ENCODE peak calls at places on chromosomes 4 and X, in seven cellular contexts. F is GM12864, Q is neural progenitor cell, C is brain microvascular endothelial cell, Y is neural crest cell, K is AG10803, I is mucosa of descending colon. V is an unnamed sample.
A peak's percentile ranks its signal among the peaks of the same experiment; 100 is the strongest.

GRCh38 chr4:102663073-102663472 is 97.7 kb downstream of the MANBA start:
- DNase-seq in F (no peak), Q (no peak), C (peak; percentile 43), Y (no peak), K (peak; percentile 79), I (no peak), V (no peak)

GRCh38 chr4:108193891-108194672 is 25.4 kb upstream of the LEF1 start:
- DNase-seq in F (no peak), Q (peak; percentile 76), C (no peak), Y (no peak), K (no peak), I (no peak), V (no peak)

GRCh38 chr4:139532951-139533350 is 23.1 kb downstream of the SETD7 start:
- DNase-seq in F (no peak), Q (no peak), C (no peak), Y (no peak), K (no peak), I (no peak), V (no peak)

GRCh38 chrX:130015181-130015580 is 32.7 kb downstream of the BCORL1 start:
- DNase-seq in F (no peak), Q (no peak), C (no peak), Y (no peak), K (no peak), I (no peak), V (no peak)

GRCh38 chr4:188960411-188961093 is 821.3 kb downstream of the TRIML1 start:
- DNase-seq in F (no peak), Q (no peak), C (peak; percentile 20), Y (no peak), K (no peak), I (no peak), V (no peak)

GRCh38 chr4:168713193-168713592 is 216.3 kb downstream of the PALLD start:
- DNase-seq in F (no peak), Q (no peak), C (no peak), Y (no peak), K (no peak), I (no peak), V (no peak)

GRCh38 chrX:102934624-102935023 is 2.4 kb upstream of the RAB40AL start:
- DNase-seq in F (no peak), Q (peak; percentile 6), C (peak; percentile 25), Y (peak; percentile 12), K (peak; percentile 30), I (no peak), V (peak; percentile 36)

GRCh38 chr4:169446824-169447223 is 165.6 kb downstream of the NEK1 start:
- DNase-seq in F (no peak), Q (no peak), C (no peak), Y (no peak), K (no peak), I (no peak), V (no peak)

GRCh38 chr4:26815686-26816085 is 45.0 kb upstream of the STIM2 start:
- DNase-seq in F (no peak), Q (peak; percentile 18), C (no peak), Y (peak; percentile 41), K (no peak), I (no peak), V (no peak)

GRCh38 chrX:22037911-22038537 is 5.9 kb downstream of the PHEX start:
- DNase-seq in F (no peak), Q (no peak), C (no peak), Y (no peak), K (no peak), I (no peak), V (no peak)

GRCh38 chr4:53711916-53712315 is 120.6 kb upstream of the LNX1 start:
- DNase-seq in F (no peak), Q (no peak), C (no peak), Y (no peak), K (peak; percentile 43), I (no peak), V (no peak)

DNA sequence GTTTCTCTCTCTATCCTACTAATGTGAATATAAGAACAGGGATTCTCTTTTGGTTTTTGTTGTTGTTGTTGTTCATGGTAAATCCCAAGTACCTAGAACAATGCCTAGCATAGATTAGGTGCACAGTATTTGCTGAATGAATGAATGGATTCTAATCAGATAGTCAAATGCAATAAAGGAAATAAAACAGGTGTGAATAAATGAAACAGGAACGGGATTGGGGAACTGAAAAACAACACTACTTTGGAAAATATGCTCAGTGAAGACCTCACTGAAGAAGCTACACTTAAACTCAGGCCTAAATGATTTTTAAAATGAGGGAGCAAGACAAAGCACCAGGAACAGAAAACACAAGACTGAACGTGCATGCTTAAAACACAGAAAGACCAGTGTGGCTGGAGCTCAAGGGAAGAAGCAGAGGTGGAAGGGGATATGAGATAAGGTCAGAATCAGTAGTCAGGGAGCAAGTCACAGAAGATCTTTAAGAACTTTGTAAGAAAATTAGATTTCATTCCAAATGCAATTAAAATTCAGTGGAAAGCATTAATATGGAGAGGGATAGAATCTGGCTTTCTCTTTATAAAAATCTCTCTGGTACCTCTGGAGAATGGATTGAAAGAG is 144.7 kb downstream of the ZAR1 start:
- DNase-seq in F (no peak), Q (no peak), C (no peak), Y (no peak), K (no peak), I (no peak), V (no peak)
- TF ChIP-seq CTCF in F (no peak), Q (no peak), C (no peak), Y (no peak), K (no peak), I (no peak), V (no peak)

GRCh38 chr4:94726524-94727123 is 31.1 kb upstream of the BMPR1B start:
- DNase-seq in F (no peak), Q (peak; percentile 70), C (no peak), Y (no peak), K (no peak), I (no peak), V (no peak)
- TF ChIP-seq CTCF in F (no peak), Q (no peak), C (no peak), Y (no peak), K (no peak), I (no peak), V (no peak)

GRCh38 chrX:2627272-2627867 is 63.7 kb upstream of the CD99 start:
- DNase-seq in F (no peak), Q (peak; percentile 71), C (peak; percentile 16), Y (peak; percentile 59), K (peak; percentile 45), I (no peak), V (peak; percentile 45)
- TF ChIP-seq CTCF in F (peak; percentile 75), Q (peak; percentile 75), C (peak; percentile 66), Y (peak; percentile 69), K (peak; percentile 69), I (no peak), V (peak; percentile 31)

GRCh38 chrX:38293741-38294140 is 33.6 kb downstream of the RPGR start:
- DNase-seq in F (no peak), Q (no peak), C (no peak), Y (no peak), K (no peak), I (no peak), V (no peak)
- TF ChIP-seq CTCF in F (no peak), Q (no peak), C (peak; percentile 40), Y (no peak), K (peak; percentile 25), I (no peak), V (no peak)

V was measured in GM20000.